ENCODE peak calls at places on chromosomes 12 and 14, in eight cellular contexts. One of them, this sample, is unnamed.

GRCh38 chr12:121828826-121829225 is 25.0 kb downstream of the SETD1B start:
- DNase-seq in breast epithelium: no peak
- DNase-seq in right lobe of liver: no peak
- DNase-seq in ovary: no peak
- DNase-seq in heart right ventricle: no peak
- DNase-seq in Caco-2: no peak
- DNase-seq in fibroblast of lung: no peak
- DNase-seq in cardiac muscle cell: no peak
- DNase-seq in this sample: no peak

GRCh38 chr12:32897688-32898573 is 1.4 kb upstream of the PKP2 start:
- DNase-seq in ovary: no peak
- DNase-seq in Caco-2: peak; percentile 47
- DNase-seq in breast epithelium: no peak
- DNase-seq in right lobe of liver: no peak
- DNase-seq in fibroblast of lung: no peak
- DNase-seq in cardiac muscle cell: no peak
- DNase-seq in heart right ventricle: no peak
- DNase-seq in this sample: no peak

GRCh38 chr14:88129306-88130056 is 124.5 kb downstream of the GPR65 start:
- DNase-seq in heart right ventricle: peak; percentile 22
- DNase-seq in ovary: no peak
- DNase-seq in Caco-2: no peak
- DNase-seq in fibroblast of lung: peak; percentile 7
- DNase-seq in breast epithelium: no peak
- DNase-seq in cardiac muscle cell: peak; percentile 10
- DNase-seq in right lobe of liver: no peak
- DNase-seq in this sample: peak; percentile 15

GRCh38 chr12:57859121-57859520 is 12.6 kb upstream of the CTDSP2 start:
- DNase-seq in breast epithelium: no peak
- DNase-seq in cardiac muscle cell: no peak
- DNase-seq in right lobe of liver: no peak
- DNase-seq in heart right ventricle: no peak
- DNase-seq in Caco-2: no peak
- DNase-seq in ovary: no peak
- DNase-seq in fibroblast of lung: no peak
- DNase-seq in this sample: no peak

GRCh38 chr12:121767525-121768016 is 25.9 kb downstream of the RHOF start:
- DNase-seq in heart right ventricle: peak; percentile 50
- DNase-seq in ovary: no peak
- DNase-seq in breast epithelium: no peak
- DNase-seq in fibroblast of lung: peak; percentile 73
- DNase-seq in right lobe of liver: no peak
- DNase-seq in Caco-2: no peak
- DNase-seq in cardiac muscle cell: no peak
- DNase-seq in this sample: no peak

GRCh38 chr14:33676135-33676566 is 274.7 kb downstream of the EGLN3 start:
- DNase-seq in breast epithelium: no peak
- DNase-seq in heart right ventricle: peak; percentile 40
- DNase-seq in Caco-2: peak; percentile 62
- DNase-seq in fibroblast of lung: peak; percentile 54
- DNase-seq in ovary: no peak
- DNase-seq in cardiac muscle cell: peak; percentile 62
- DNase-seq in right lobe of liver: peak; percentile 25
- DNase-seq in this sample: peak; percentile 49

GRCh38 chr12:48159976-48160525 is 2.7 kb upstream of the ASB8 start:
- DNase-seq in heart right ventricle: no peak
- DNase-seq in fibroblast of lung: no peak
- DNase-seq in breast epithelium: no peak
- DNase-seq in right lobe of liver: no peak
- DNase-seq in cardiac muscle cell: no peak
- DNase-seq in Caco-2: no peak
- DNase-seq in ovary: no peak
- DNase-seq in this sample: no peak

GRCh38 chr12:14399871-14400270 is 34.4 kb downstream of the ATF7IP start:
- DNase-seq in breast epithelium: no peak
- DNase-seq in ovary: no peak
- DNase-seq in heart right ventricle: no peak
- DNase-seq in right lobe of liver: no peak
- DNase-seq in cardiac muscle cell: no peak
- DNase-seq in Caco-2: no peak
- DNase-seq in fibroblast of lung: peak; percentile 49
- DNase-seq in this sample: no peak

GRCh38 chr12:7155471-7156034 is 25.4 kb downstream of the CLSTN3 start:
- DNase-seq in Caco-2: no peak
- DNase-seq in ovary: no peak
- DNase-seq in cardiac muscle cell: peak; percentile 58
- DNase-seq in heart right ventricle: no peak
- DNase-seq in fibroblast of lung: no peak
- DNase-seq in breast epithelium: peak; percentile 64
- DNase-seq in right lobe of liver: peak; percentile 67
- DNase-seq in this sample: no peak

GRCh38 chr14:100532916-100533630 is 54.1 kb downstream of the BEGAIN start:
- DNase-seq in right lobe of liver: peak; percentile 33
- DNase-seq in cardiac muscle cell: no peak
- DNase-seq in breast epithelium: peak; percentile 57
- DNase-seq in Caco-2: no peak
- DNase-seq in ovary: peak; percentile 79
- DNase-seq in fibroblast of lung: peak; percentile 44
- DNase-seq in heart right ventricle: peak; percentile 6
- DNase-seq in this sample: no peak

GRCh38 chr12:2582631-2583616 is 211.8 kb upstream of the FKBP4 start:
- DNase-seq in heart right ventricle: peak; percentile 58
- DNase-seq in fibroblast of lung: peak; percentile 45
- DNase-seq in ovary: peak; percentile 26
- DNase-seq in cardiac muscle cell: peak; percentile 85
- DNase-seq in right lobe of liver: peak; percentile 72
- DNase-seq in breast epithelium: no peak
- DNase-seq in Caco-2: peak; percentile 77
- DNase-seq in this sample: peak; percentile 66

GRCh38 chr12:12133785-12134184 is 63.0 kb downstream of the BCL2L14 start:
- DNase-seq in right lobe of liver: no peak
- DNase-seq in fibroblast of lung: no peak
- DNase-seq in breast epithelium: no peak
- DNase-seq in Caco-2: no peak
- DNase-seq in heart right ventricle: no peak
- DNase-seq in ovary: no peak
- DNase-seq in cardiac muscle cell: no peak
- DNase-seq in this sample: no peak
- TF ChIP-seq CTCF in right lobe of liver: no peak
- TF ChIP-seq CTCF in fibroblast of lung: no peak
- TF ChIP-seq CTCF in breast epithelium: no peak
- TF ChIP-seq CTCF in Caco-2: no peak
- TF ChIP-seq CTCF in heart right ventricle: no peak
- TF ChIP-seq CTCF in ovary: no peak
- TF ChIP-seq CTCF in cardiac muscle cell: no peak
- TF ChIP-seq CTCF in this sample: no peak

GRCh38 chr12:95349291-95349690 is 124.7 kb upstream of the METAP2 start:
- DNase-seq in fibroblast of lung: no peak
- DNase-seq in Caco-2: no peak
- DNase-seq in breast epithelium: no peak
- DNase-seq in heart right ventricle: no peak
- DNase-seq in ovary: no peak
- DNase-seq in right lobe of liver: no peak
- DNase-seq in cardiac muscle cell: no peak
- DNase-seq in this sample: no peak

GRCh38 chr12:95342008-95342407 is 124.4 kb downstream of the VEZT start:
- DNase-seq in cardiac muscle cell: no peak
- DNase-seq in fibroblast of lung: no peak
- DNase-seq in breast epithelium: no peak
- DNase-seq in right lobe of liver: no peak
- DNase-seq in heart right ventricle: no peak
- DNase-seq in ovary: no peak
- DNase-seq in Caco-2: no peak
- DNase-seq in this sample: no peak

GRCh38 chr12:95339086-95339788 is 121.6 kb downstream of the VEZT start:
- DNase-seq in cardiac muscle cell: no peak
- DNase-seq in Caco-2: no peak
- DNase-seq in ovary: no peak
- DNase-seq in right lobe of liver: no peak
- DNase-seq in breast epithelium: no peak
- DNase-seq in fibroblast of lung: no peak
- DNase-seq in heart right ventricle: no peak
- DNase-seq in this sample: no peak

DNA sequence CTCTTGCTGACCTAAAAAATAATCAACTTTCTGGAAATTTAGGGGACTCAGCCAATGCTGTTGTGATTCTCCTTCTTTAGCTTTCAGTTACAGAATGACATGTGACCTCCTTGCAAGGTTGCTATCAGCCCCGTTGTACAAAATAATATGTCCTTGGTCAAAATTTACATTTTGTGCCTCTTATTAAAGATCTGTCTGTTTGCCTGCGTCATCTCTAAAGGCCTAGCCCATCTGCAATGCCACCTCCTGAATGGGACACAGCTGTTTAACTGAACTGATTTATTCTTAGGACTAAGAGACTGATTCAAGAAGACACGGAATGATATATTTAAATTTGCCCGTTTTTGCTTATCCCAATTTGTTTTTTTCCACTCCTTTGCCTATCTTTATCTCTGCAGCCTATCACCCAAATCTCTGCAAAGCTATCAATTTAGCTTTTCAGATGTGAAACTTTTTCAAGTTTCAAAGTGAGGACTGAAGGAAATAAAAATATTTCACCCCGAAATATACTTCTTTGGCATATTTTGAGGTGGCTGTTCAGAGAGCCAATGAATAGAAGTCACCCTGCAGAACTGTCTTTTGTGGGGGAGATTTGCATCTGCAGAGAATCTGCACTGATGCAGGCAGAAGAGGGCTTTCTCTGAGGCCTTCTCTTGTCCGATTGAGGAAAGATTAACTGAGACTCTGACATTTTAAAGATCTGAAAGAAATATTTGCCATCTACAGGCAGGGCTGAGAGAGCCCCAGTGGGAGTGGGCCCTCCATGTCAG is 126.0 kb downstream of the VEZT start:
- DNase-seq in heart right ventricle: no peak
- DNase-seq in cardiac muscle cell: no peak
- DNase-seq in breast epithelium: no peak
- DNase-seq in fibroblast of lung: no peak
- DNase-seq in right lobe of liver: no peak
- DNase-seq in Caco-2: no peak
- DNase-seq in ovary: no peak
- DNase-seq in this sample: no peak
- H3K36me3 ChIP-seq in heart right ventricle: no peaks in the 10 kb centered on the region
- H3K36me3 ChIP-seq in cardiac muscle cell: no peaks in the 10 kb centered on the region
- H3K36me3 ChIP-seq in breast epithelium: no peaks in the 10 kb centered on the region
- H3K36me3 ChIP-seq in fibroblast of lung: no peaks in the 10 kb centered on the region
- H3K36me3 ChIP-seq in right lobe of liver: no peaks in the 10 kb centered on the region
- H3K36me3 ChIP-seq in Caco-2: no peaks in the 10 kb centered on the region
- H3K36me3 ChIP-seq in ovary: no peaks in the 10 kb centered on the region
- H3K36me3 ChIP-seq in this sample: no peaks in the 10 kb centered on the region

GRCh38 chr12:23949212-23950010 is at the start of gene SOX5:
- DNase-seq in cardiac muscle cell: peak; percentile 73
- DNase-seq in right lobe of liver: peak; percentile 19
- DNase-seq in heart right ventricle: peak; percentile 34
- DNase-seq in breast epithelium: no peak
- DNase-seq in Caco-2: peak; percentile 61
- DNase-seq in ovary: peak; percentile 20
- DNase-seq in fibroblast of lung: peak; percentile 83
- DNase-seq in this sample: no peak

GRCh38 chr12:23950011-23950774 is 723 bp upstream of the SOX5 start:
- DNase-seq in cardiac muscle cell: peak; percentile 36
- DNase-seq in breast epithelium: no peak
- DNase-seq in fibroblast of lung: no peak
- DNase-seq in Caco-2: peak; percentile 37
- DNase-seq in ovary: no peak
- DNase-seq in right lobe of liver: no peak
- DNase-seq in heart right ventricle: no peak
- DNase-seq in this sample: peak; percentile 23

GRCh38 chr12:23944067-23944466 is 5.4 kb downstream of the SOX5 start:
- DNase-seq in fibroblast of lung: no peak
- DNase-seq in Caco-2: no peak
- DNase-seq in breast epithelium: no peak
- DNase-seq in ovary: no peak
- DNase-seq in heart right ventricle: no peak
- DNase-seq in cardiac muscle cell: peak; percentile 11
- DNase-seq in right lobe of liver: no peak
- DNase-seq in this sample: no peak

GRCh38 chr12:23945249-23945648 is 4.2 kb downstream of the SOX5 start:
- DNase-seq in cardiac muscle cell: no peak
- DNase-seq in breast epithelium: no peak
- DNase-seq in fibroblast of lung: no peak
- DNase-seq in heart right ventricle: no peak
- DNase-seq in right lobe of liver: no peak
- DNase-seq in Caco-2: no peak
- DNase-seq in ovary: no peak
- DNase-seq in this sample: no peak

GRCh38 chr12:23947395-23947794 is 2.1 kb downstream of the SOX5 start:
- DNase-seq in ovary: no peak
- DNase-seq in Caco-2: no peak
- DNase-seq in right lobe of liver: no peak
- DNase-seq in fibroblast of lung: no peak
- DNase-seq in breast epithelium: no peak
- DNase-seq in heart right ventricle: no peak
- DNase-seq in cardiac muscle cell: no peak
- DNase-seq in this sample: no peak
- TF ChIP-seq CTCF in ovary: no peak
- TF ChIP-seq CTCF in Caco-2: no peak
- TF ChIP-seq CTCF in right lobe of liver: no peak
- TF ChIP-seq CTCF in fibroblast of lung: no peak
- TF ChIP-seq CTCF in breast epithelium: no peak
- TF ChIP-seq CTCF in heart right ventricle: no peak
- TF ChIP-seq CTCF in cardiac muscle cell: no peak
- TF ChIP-seq CTCF in this sample: no peak

GRCh38 chr14:63689132-63689531 is 38.7 kb downstream of the SGPP1 start:
- DNase-seq in breast epithelium: no peak
- DNase-seq in Caco-2: peak; percentile 34
- DNase-seq in ovary: no peak
- DNase-seq in cardiac muscle cell: no peak
- DNase-seq in fibroblast of lung: no peak
- DNase-seq in heart right ventricle: no peak
- DNase-seq in right lobe of liver: no peak
- DNase-seq in this sample: no peak

GRCh38 chr14:63686926-63687325 is 40.9 kb downstream of the SGPP1 start:
- DNase-seq in Caco-2: no peak
- DNase-seq in ovary: no peak
- DNase-seq in heart right ventricle: no peak
- DNase-seq in cardiac muscle cell: no peak
- DNase-seq in right lobe of liver: no peak
- DNase-seq in breast epithelium: no peak
- DNase-seq in fibroblast of lung: no peak
- DNase-seq in this sample: no peak

DNA sequence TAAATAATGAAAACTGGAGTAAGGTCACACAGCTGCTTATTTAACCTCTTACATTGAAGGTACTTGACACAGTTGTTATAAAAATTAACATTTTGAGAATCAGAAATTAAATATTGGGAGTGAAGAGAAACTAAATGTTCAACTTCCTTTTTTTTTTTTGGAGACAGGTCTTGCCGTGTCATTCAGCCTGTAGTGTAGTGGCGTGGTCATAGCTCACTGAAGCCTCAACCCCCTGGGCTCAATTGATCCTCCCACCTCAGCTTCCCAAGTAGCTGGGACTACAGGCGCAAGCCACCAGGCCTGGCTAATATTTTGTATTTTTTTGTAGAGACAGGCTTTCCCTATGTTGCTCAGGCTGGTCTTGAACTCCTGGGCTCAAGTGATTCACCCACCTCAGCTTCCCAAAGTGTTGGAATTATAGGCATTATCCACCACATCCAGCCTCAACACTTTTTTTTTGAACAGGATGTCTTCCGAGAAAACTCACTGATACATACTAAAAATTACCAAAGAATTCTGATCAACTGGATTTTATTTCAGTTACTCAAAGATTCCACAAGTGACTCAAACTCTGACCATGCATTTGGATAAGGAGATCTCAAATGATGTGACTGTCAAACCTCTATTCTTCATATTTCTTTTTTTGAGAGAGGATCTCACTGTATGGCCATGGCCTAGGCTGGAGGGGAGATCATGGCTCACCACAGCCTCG is 35.4 kb downstream of the SGPP1 start:
- DNase-seq in ovary: no peak
- DNase-seq in cardiac muscle cell: no peak
- DNase-seq in breast epithelium: no peak
- DNase-seq in right lobe of liver: no peak
- DNase-seq in Caco-2: no peak
- DNase-seq in heart right ventricle: no peak
- DNase-seq in fibroblast of lung: no peak
- DNase-seq in this sample: no peak
- H3K36me3 ChIP-seq in ovary: no peaks in the 10 kb centered on the region
- H3K36me3 ChIP-seq in cardiac muscle cell: no peaks in the 10 kb centered on the region
- H3K36me3 ChIP-seq in breast epithelium: no peaks in the 10 kb centered on the region
- H3K36me3 ChIP-seq in right lobe of liver: no peaks in the 10 kb centered on the region
- H3K36me3 ChIP-seq in Caco-2: no peaks in the 10 kb centered on the region
- H3K36me3 ChIP-seq in heart right ventricle: peaks cover 19% of the 10 kb centered on the region
- H3K36me3 ChIP-seq in fibroblast of lung: no peaks in the 10 kb centered on the region
- H3K36me3 ChIP-seq in this sample: no peaks in the 10 kb centered on the region